ENCODE peak calls at places on chromosomes 12 and 14, in four cellular contexts. E is GM12878, S is GM12891, C is K562. L is an unnamed sample.

GRCh38 chr12:80165741-80166140 is 66.4 kb downstream of the OTOGL start:
- DNase-seq in C (no peak), S (no peak), E (no peak), L (no peak)

GRCh38 chr12:121038861-121039654 is at the start of gene OASL:
- DNase-seq in S (peak), C (no peak), E (peak), L (no peak)

GRCh38 chr14:52369305-52369781 is 55.2 kb downstream of the PTGER2 start:
- DNase-seq in S (no peak), E (no peak), C (no peak), L (no peak)

GRCh38 chr12:29073631-29074239 is 75.3 kb upstream of the FAR2 start:
- DNase-seq in S (no peak), E (no peak), C (peak), L (peak)

GRCh38 chr12:130706885-130707570 is 9.1 kb downstream of the RIMBP2 start:
- DNase-seq in E (no peak), C (no peak), S (no peak), L (no peak)

GRCh38 chr12:12198124-12198523 is 68.7 kb downstream of the LRP6 start:
- DNase-seq in S (no peak), E (no peak), C (no peak), L (no peak)

GRCh38 chr14:29123017-29123416 is 356.4 kb downstream of the FOXG1 start:
- DNase-seq in S (no peak), E (no peak), C (no peak), L (no peak)

GRCh38 chr12:83016226-83016835 is 329.6 kb downstream of the TMTC2 start:
- DNase-seq in E (no peak), C (peak), S (no peak), L (no peak)

GRCh38 chr12:109304485-109304884 is 4.6 kb downstream of the FOXN4 start:
- DNase-seq in S (no peak), C (no peak), E (no peak), L (no peak)

GRCh38 chr14:106141242-106142220 is 615.1 kb downstream of the TMEM121 start:
- DNase-seq in E (no peak), C (peak), S (no peak), L (peak)

GRCh38 chr14:75715926-75716780 is 55.1 kb downstream of the TTLL5 start:
- DNase-seq in E (no peak), S (no peak), C (no peak), L (no peak)

GRCh38 chr12:68959457-68960161 is 26.6 kb upstream of the CPM start:
- DNase-seq in S (no peak), C (no peak), E (no peak), L (no peak)

GRCh38 chr14:22981090-22982012 is 1.0 kb downstream of the AJUBA start:
- DNase-seq in E (no peak), S (no peak), C (no peak), L (no peak)

GRCh38 chr12:14771651-14772137 is 31.6 kb downstream of the WBP11 start:
- DNase-seq in E (peak), C (no peak), S (no peak), L (no peak)

GRCh38 chr14:103189481-103190470 is 66.5 kb downstream of the TNFAIP2 start:
- DNase-seq in E (no peak), S (no peak), C (no peak), L (no peak)

GRCh38 chr14:68099348-68100045 is 279.9 kb downstream of the RAD51B start:
- DNase-seq in E (no peak), S (no peak), C (no peak), L (no peak)

GRCh38 chr12:95766356-95767019 is 24.1 kb downstream of the NTN4 start:
- DNase-seq in S (no peak), E (no peak), C (no peak), L (no peak)

GRCh38 chr12:104199964-104200363 is 15.6 kb upstream of the TXNRD1 start:
- DNase-seq in C (no peak), E (no peak), S (no peak), L (no peak)

GRCh38 chr14:94313991-94314655 is 9.0 kb downstream of the SERPINA6 start:
- DNase-seq in S (no peak), E (no peak), C (no peak), L (no peak)

GRCh38 chr14:38256358-38256840 is 506 bp upstream of the CLEC14A start:
- DNase-seq in S (no peak), C (no peak), E (no peak), L (no peak)

GRCh38 chr14:94036328-94037167 is 10.4 kb downstream of the OTUB2 start:
- DNase-seq in S (peak), C (peak), E (no peak), L (peak)

GRCh38 chr12:89225401-89225800 is 126.9 kb downstream of the DUSP6 start:
- DNase-seq in C (no peak), S (no peak), E (no peak), L (no peak)

GRCh38 chr12:121175383-121176119 is 34.4 kb upstream of the P2RX4 start:
- DNase-seq in C (no peak), E (no peak), S (peak), L (no peak)

GRCh38 chr12:61798778-61799177 is 461.4 kb upstream of the USP15 start:
- DNase-seq in E (no peak), S (no peak), C (no peak), L (no peak)

GRCh38 chr12:79161249-79161934 is 296.8 kb downstream of the SYT1 start:
- DNase-seq in S (no peak), E (no peak), C (no peak), L (no peak)

GRCh38 chr14:95784137-95784536 is 70.2 kb upstream of the TCL1A start:
- DNase-seq in E (no peak), C (no peak), S (peak), L (no peak)

GRCh38 chr12:67415473-67415872 is 146.3 kb downstream of the CAND1 start:
- DNase-seq in S (no peak), C (no peak), E (no peak), L (no peak)

GRCh38 chr12:44654641-44655625 is 221.2 kb downstream of the NELL2 start:
- DNase-seq in C (no peak), S (no peak), E (no peak), L (no peak)

GRCh38 chr12:67410246-67410645 is 141.1 kb downstream of the CAND1 start:
- DNase-seq in C (no peak), S (no peak), E (no peak), L (no peak)

GRCh38 chr12:29104495-29104894 is 44.6 kb upstream of the FAR2 start:
- DNase-seq in C (no peak), S (no peak), E (no peak), L (no peak)

GRCh38 chr12:26195641-26196423 is 459 bp downstream of the SSPN start:
- DNase-seq in C (no peak), E (no peak), S (peak), L (peak)

GRCh38 chr14:67622675-67623074 is 3.0 kb downstream of the ARG2 start:
- DNase-seq in S (no peak), E (no peak), C (peak), L (no peak)

GRCh38 chr12:52215587-52216031 is 17.4 kb upstream of the KRT7 start:
- DNase-seq in E (no peak), S (no peak), C (peak), L (no peak)

DNA sequence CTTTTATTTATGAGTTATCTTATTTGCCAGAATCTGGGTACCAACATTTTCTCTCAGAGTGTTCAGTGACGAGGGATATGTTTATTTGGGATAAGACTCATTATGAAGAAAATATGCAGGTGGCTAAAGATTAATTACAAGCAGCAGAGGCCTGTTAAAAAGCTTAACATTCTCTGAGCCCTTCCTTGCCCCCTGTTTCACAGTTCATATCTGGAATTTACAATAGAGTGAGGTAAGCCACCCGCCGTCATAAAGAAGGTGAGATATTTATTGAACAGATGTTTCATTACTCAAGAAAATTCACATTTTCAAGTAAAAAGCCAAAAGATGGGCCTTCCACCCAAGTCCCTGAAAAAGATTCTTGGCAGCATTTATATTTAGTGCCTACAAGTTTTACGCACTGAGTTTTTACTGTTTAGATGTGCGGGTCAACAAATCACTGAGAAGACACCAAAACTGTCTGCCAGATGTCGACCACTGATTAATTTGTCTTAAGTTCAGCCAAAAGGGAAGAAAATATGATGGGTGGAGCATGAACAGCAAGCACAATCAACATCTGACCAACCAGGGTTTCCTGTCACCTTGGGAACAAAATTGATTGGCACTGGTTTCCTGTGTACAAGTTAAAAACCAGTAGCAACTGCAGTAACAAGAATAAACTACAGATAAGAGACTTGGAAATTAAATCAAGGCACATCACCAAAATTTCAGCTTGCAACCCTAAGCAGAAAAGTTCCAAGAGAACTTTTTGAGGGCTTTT is 85.5 kb upstream of the PTPRB start:
- DNase-seq in E (no peak), S (no peak), C (no peak), L (no peak)
- TF ChIP-seq SPI1 in E (no peak), S (no peak), C (no peak), L (no peak)

GRCh38 chr14:99157676-99158075 is 114.3 kb downstream of the BCL11B start:
- DNase-seq in S (no peak), C (no peak), E (no peak), L (no peak)

GRCh38 chr14:99156814-99157213 is 115.2 kb downstream of the BCL11B start:
- DNase-seq in C (no peak), E (no peak), S (no peak), L (no peak)

GRCh38 chr14:99158646-99159165 is 113.3 kb downstream of the BCL11B start:
- DNase-seq in S (no peak), E (no peak), C (no peak), L (no peak)

GRCh38 chr14:99157246-99157645 is 114.8 kb downstream of the BCL11B start:
- DNase-seq in S (no peak), C (no peak), E (no peak), L (no peak)

DNA sequence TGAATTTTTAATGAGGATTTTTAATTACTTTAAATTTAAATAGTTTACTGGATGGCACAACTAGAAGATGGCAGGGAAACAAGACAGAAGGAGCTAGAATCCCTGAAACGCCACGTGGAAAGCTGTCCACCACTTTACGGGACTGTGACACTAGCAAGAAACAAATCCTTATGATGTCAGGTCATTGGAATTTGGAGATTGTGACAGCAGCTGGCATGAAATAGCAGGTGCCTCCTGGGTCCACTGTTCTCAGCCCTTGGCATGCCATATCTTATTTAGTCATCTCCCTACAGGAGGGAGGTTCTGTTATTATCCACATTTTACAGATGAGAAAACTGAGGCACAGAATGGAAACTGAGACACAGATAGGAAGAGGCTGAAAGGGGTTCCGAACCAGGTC is 113.8 kb downstream of the BCL11B start:
- DNase-seq in S (no peak), C (no peak), E (no peak), L (no peak)
- TF ChIP-seq SPI1 in S (no peak), C (no peak), E (no peak), L (no peak)

GRCh38 chr14:90198541-90198940 is 57.8 kb upstream of the PSMC1 start:
- DNase-seq in C (no peak), E (no peak), S (no peak), L (no peak)

GRCh38 chr14:90194706-90195105 is 61.6 kb upstream of the PSMC1 start:
- DNase-seq in S (no peak), C (peak), E (no peak), L (no peak)

GRCh38 chr14:90191585-90191984 is 64.8 kb upstream of the PSMC1 start:
- DNase-seq in C (no peak), S (no peak), E (no peak), L (no peak)

GRCh38 chr14:90191154-90191553 is 65.2 kb upstream of the PSMC1 start:
- DNase-seq in S (no peak), E (no peak), C (no peak), L (no peak)

DNA sequence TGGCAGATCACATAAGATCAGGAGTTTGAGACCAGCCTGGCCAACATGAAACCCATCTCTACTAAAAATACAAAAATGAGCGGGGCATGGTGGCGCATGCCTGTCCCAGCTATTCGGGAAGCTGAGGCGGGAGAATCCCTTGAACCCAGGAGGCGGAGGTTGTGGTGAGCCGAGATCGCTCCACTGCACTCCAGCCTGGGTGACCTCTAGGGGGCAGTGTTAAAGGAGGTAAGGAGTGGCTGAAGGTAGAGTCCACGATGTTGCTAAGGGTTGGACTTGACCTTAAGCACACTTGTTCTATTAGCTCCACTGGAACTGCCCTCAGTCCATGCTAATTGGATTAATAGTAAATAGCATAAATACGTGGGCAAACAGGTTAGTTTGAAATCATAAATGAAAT is 62.4 kb upstream of the PSMC1 start:
- DNase-seq in C (peak), S (no peak), E (no peak), L (peak)
- TF ChIP-seq SPI1 in C (no peak), S (no peak), E (no peak), L (no peak)

GRCh38 chr12:122203301-122203967 is at the start of gene B3GNT4:
- DNase-seq in S (peak), E (no peak), C (peak), L (no peak)
- TF ChIP-seq SPI1 in S (no peak), E (no peak), C (no peak), L (no peak)

GRCh38 chr14:73143003-73143402 is 6.7 kb downstream of the PSEN1 start:
- DNase-seq in S (no peak), E (no peak), C (no peak), L (no peak)
- TF ChIP-seq SPI1 in S (no peak), E (no peak), C (no peak), L (no peak)

DNA sequence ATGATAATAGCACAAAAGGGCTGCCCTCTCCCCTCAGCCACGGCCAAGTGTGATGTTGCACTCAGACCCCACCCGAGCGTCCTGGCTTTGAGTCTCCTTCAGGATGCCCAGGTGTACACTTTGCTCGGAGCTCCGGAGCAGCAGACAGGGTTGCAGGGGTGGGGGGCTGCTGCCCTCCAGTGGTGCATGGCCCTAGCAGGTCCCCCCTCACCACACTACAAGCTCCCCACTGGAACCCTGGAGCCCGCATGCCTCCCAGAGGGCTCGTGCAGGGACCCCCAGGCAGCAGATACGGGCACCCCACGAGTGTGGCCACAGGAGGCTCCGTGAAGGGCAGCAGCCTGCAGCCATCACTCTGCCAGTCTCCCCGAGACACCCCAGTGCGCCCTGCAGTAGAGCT is 69.9 kb upstream of the C14orf180 start:
- DNase-seq in E (no peak), S (no peak), C (no peak), L (no peak)
- TF ChIP-seq SPI1 in E (no peak), S (no peak), C (no peak), L (no peak)